ENCODE peak calls at places on chromosome X, in ten cellular contexts. One of them, this sample, is unnamed. For H3K4me1, the result is how much of the 10 kb centered on the place peaks cover.

GRCh38 chrX:72142094-72142843 is 10.6 kb upstream of the RTL5 start:
- DNase-seq in A549: no peak
- DNase-seq in left ventricle myocardium inferior: no peak
- DNase-seq in mammary epithelial cell: no peak
- DNase-seq in gastrocnemius medialis: no peak
- DNase-seq in aorta: no peak
- DNase-seq in CD4-positive, alpha-beta memory T cell: no peak
- DNase-seq in GM23248: no peak
- DNase-seq in fibroblast of lung: peak
- DNase-seq in Panc1: no peak
- DNase-seq in this sample: no peak

GRCh38 chrX:17377047-17377692 is 2.2 kb downstream of the NHS start:
- DNase-seq in A549: peak
- DNase-seq in left ventricle myocardium inferior: peak
- DNase-seq in mammary epithelial cell: peak
- DNase-seq in gastrocnemius medialis: no peak
- DNase-seq in aorta: peak
- DNase-seq in CD4-positive, alpha-beta memory T cell: no peak
- DNase-seq in GM23248: peak
- DNase-seq in fibroblast of lung: peak
- DNase-seq in Panc1: no peak
- DNase-seq in this sample: no peak

GRCh38 chrX:121307441-121307840 is 260.0 kb downstream of the GLUD2 start:
- DNase-seq in A549: no peak
- DNase-seq in left ventricle myocardium inferior: no peak
- DNase-seq in mammary epithelial cell: no peak
- DNase-seq in gastrocnemius medialis: no peak
- DNase-seq in aorta: no peak
- DNase-seq in CD4-positive, alpha-beta memory T cell: no peak
- DNase-seq in GM23248: peak
- DNase-seq in fibroblast of lung: peak
- DNase-seq in Panc1: no peak
- DNase-seq in this sample: no peak

GRCh38 chrX:105975382-105975781 is 63.1 kb downstream of the SERPINA7 start:
- DNase-seq in A549: no peak
- DNase-seq in left ventricle myocardium inferior: no peak
- DNase-seq in mammary epithelial cell: peak
- DNase-seq in gastrocnemius medialis: no peak
- DNase-seq in aorta: no peak
- DNase-seq in CD4-positive, alpha-beta memory T cell: no peak
- DNase-seq in GM23248: no peak
- DNase-seq in fibroblast of lung: no peak
- DNase-seq in Panc1: no peak
- DNase-seq in this sample: no peak

GRCh38 chrX:41472231-41472815 is 25.2 kb downstream of the NYX start:
- DNase-seq in A549: no peak
- DNase-seq in left ventricle myocardium inferior: no peak
- DNase-seq in mammary epithelial cell: no peak
- DNase-seq in gastrocnemius medialis: no peak
- DNase-seq in aorta: no peak
- DNase-seq in CD4-positive, alpha-beta memory T cell: no peak
- DNase-seq in GM23248: no peak
- DNase-seq in fibroblast of lung: peak
- DNase-seq in Panc1: no peak
- DNase-seq in this sample: no peak

GRCh38 chrX:68994883-68995255 is 166.0 kb downstream of the EFNB1 start:
- DNase-seq in A549: no peak
- DNase-seq in left ventricle myocardium inferior: no peak
- DNase-seq in mammary epithelial cell: no peak
- DNase-seq in gastrocnemius medialis: no peak
- DNase-seq in aorta: no peak
- DNase-seq in CD4-positive, alpha-beta memory T cell: no peak
- DNase-seq in GM23248: no peak
- DNase-seq in fibroblast of lung: no peak
- DNase-seq in Panc1: no peak
- DNase-seq in this sample: no peak

GRCh38 chrX:54173791-54174190 is 9.3 kb downstream of the FAM120C start:
- DNase-seq in A549: no peak
- DNase-seq in left ventricle myocardium inferior: no peak
- DNase-seq in mammary epithelial cell: no peak
- DNase-seq in gastrocnemius medialis: no peak
- DNase-seq in aorta: no peak
- DNase-seq in CD4-positive, alpha-beta memory T cell: no peak
- DNase-seq in GM23248: no peak
- DNase-seq in fibroblast of lung: no peak
- DNase-seq in Panc1: no peak
- DNase-seq in this sample: no peak

GRCh38 chrX:5278908-5279307 is 949.8 kb downstream of the NLGN4X start:
- DNase-seq in A549: no peak
- DNase-seq in left ventricle myocardium inferior: no peak
- DNase-seq in mammary epithelial cell: no peak
- DNase-seq in gastrocnemius medialis: no peak
- DNase-seq in aorta: no peak
- DNase-seq in CD4-positive, alpha-beta memory T cell: no peak
- DNase-seq in GM23248: no peak
- DNase-seq in fibroblast of lung: no peak
- DNase-seq in Panc1: no peak
- DNase-seq in this sample: no peak

GRCh38 chrX:86047174-86047991 is at the start of gene CHM:
- DNase-seq in A549: peak
- DNase-seq in left ventricle myocardium inferior: peak
- DNase-seq in mammary epithelial cell: peak
- DNase-seq in gastrocnemius medialis: peak
- DNase-seq in aorta: peak
- DNase-seq in CD4-positive, alpha-beta memory T cell: peak
- DNase-seq in GM23248: peak
- DNase-seq in fibroblast of lung: peak
- DNase-seq in Panc1: peak
- DNase-seq in this sample: peak

GRCh38 chrX:38312436-38312835 is 14.9 kb downstream of the RPGR start:
- DNase-seq in A549: no peak
- DNase-seq in left ventricle myocardium inferior: no peak
- DNase-seq in mammary epithelial cell: peak
- DNase-seq in gastrocnemius medialis: no peak
- DNase-seq in aorta: no peak
- DNase-seq in CD4-positive, alpha-beta memory T cell: no peak
- DNase-seq in GM23248: peak
- DNase-seq in fibroblast of lung: peak
- DNase-seq in Panc1: peak
- DNase-seq in this sample: no peak

GRCh38 chrX:38561951-38562719 is 793 bp downstream of the TSPAN7 start:
- DNase-seq in A549: no peak
- DNase-seq in left ventricle myocardium inferior: peak
- DNase-seq in mammary epithelial cell: no peak
- DNase-seq in gastrocnemius medialis: peak
- DNase-seq in aorta: peak
- DNase-seq in CD4-positive, alpha-beta memory T cell: peak
- DNase-seq in GM23248: peak
- DNase-seq in fibroblast of lung: no peak
- DNase-seq in Panc1: no peak
- DNase-seq in this sample: peak

GRCh38 chrX:77597090-77597489 is 149.9 kb downstream of the FGF16 start:
- DNase-seq in A549: peak
- DNase-seq in left ventricle myocardium inferior: no peak
- DNase-seq in mammary epithelial cell: peak
- DNase-seq in gastrocnemius medialis: no peak
- DNase-seq in aorta: no peak
- DNase-seq in CD4-positive, alpha-beta memory T cell: no peak
- DNase-seq in GM23248: peak
- DNase-seq in fibroblast of lung: peak
- DNase-seq in Panc1: no peak
- DNase-seq in this sample: no peak

GRCh38 chrX:15751160-15751819 is 13.2 kb downstream of the CA5B start:
- DNase-seq in A549: no peak
- DNase-seq in left ventricle myocardium inferior: no peak
- DNase-seq in mammary epithelial cell: peak
- DNase-seq in gastrocnemius medialis: no peak
- DNase-seq in aorta: no peak
- DNase-seq in CD4-positive, alpha-beta memory T cell: peak
- DNase-seq in GM23248: peak
- DNase-seq in fibroblast of lung: peak
- DNase-seq in Panc1: no peak
- DNase-seq in this sample: no peak
- H3K4me3 ChIP-seq in A549: no peak
- H3K4me3 ChIP-seq in left ventricle myocardium inferior: no peak
- H3K4me3 ChIP-seq in mammary epithelial cell: no peak
- H3K4me3 ChIP-seq in gastrocnemius medialis: no peak
- H3K4me3 ChIP-seq in aorta: no peak
- H3K4me3 ChIP-seq in CD4-positive, alpha-beta memory T cell: peak
- H3K4me3 ChIP-seq in GM23248: peak
- H3K4me3 ChIP-seq in fibroblast of lung: no peak
- H3K4me3 ChIP-seq in Panc1: no peak
- H3K4me3 ChIP-seq in this sample: no peak

DNA sequence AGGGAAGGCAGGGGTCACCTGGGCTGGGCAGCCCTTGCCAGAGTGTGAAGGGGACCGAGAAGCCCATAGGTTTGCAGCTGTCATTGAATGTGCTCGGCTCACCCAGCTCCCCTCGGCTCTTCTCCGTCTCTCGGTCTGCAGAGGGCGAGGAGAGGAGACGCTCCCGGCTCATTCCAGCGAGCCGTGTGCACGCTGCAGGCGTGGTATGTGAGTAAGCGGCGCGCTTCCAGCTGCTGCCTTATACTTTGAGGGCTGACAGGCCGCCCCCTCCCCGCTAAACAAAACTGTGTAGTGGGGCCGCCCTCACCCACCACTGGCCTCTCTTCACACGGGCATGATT is 23.0 kb upstream of the BCORL1 start:
- DNase-seq in A549: no peak
- DNase-seq in left ventricle myocardium inferior: no peak
- DNase-seq in mammary epithelial cell: peak
- DNase-seq in gastrocnemius medialis: no peak
- DNase-seq in aorta: no peak
- DNase-seq in CD4-positive, alpha-beta memory T cell: no peak
- DNase-seq in GM23248: peak
- DNase-seq in fibroblast of lung: peak
- DNase-seq in Panc1: no peak
- DNase-seq in this sample: no peak
- H3K4me1 ChIP-seq in A549: under half
- H3K4me1 ChIP-seq in left ventricle myocardium inferior: under half
- H3K4me1 ChIP-seq in mammary epithelial cell: under half
- H3K4me1 ChIP-seq in gastrocnemius medialis: under half
- H3K4me1 ChIP-seq in aorta: under half
- H3K4me1 ChIP-seq in CD4-positive, alpha-beta memory T cell: under half
- H3K4me1 ChIP-seq in GM23248: under half
- H3K4me1 ChIP-seq in fibroblast of lung: under half
- H3K4me1 ChIP-seq in Panc1: under half
- H3K4me1 ChIP-seq in this sample: under half

DNA sequence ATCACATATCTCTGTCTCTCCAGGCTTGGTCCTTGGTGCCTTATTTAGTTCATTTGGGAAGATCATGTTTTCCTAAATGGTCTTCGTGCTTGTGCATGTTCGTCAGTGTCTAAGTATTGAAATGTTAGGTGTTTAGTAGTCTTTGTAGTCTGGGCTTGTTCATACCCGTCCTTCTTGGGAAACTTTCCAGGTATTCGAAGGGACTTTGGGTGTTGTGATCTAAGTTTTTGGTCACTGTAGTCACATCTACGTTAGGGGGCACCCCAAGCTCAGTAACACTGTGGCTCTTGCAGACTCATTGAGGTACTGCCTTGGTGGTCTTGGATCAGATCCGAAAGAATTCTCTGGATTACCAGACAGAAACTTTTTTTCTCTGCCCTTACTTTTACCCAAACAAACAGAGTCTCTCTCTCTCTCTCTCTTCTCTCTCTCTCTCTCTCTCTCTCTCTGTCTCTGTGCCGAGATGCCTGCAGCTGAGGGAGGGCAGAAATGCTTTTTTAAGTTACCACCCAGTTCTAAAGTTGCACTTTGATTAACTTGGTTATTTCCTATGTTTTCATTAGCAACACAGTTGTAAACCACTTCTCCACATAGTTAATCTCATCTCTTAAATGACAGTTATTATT is 67.6 kb upstream of the SLC7A3 start:
- DNase-seq in A549: no peak
- DNase-seq in left ventricle myocardium inferior: no peak
- DNase-seq in mammary epithelial cell: peak
- DNase-seq in gastrocnemius medialis: no peak
- DNase-seq in aorta: no peak
- DNase-seq in CD4-positive, alpha-beta memory T cell: peak
- DNase-seq in GM23248: peak
- DNase-seq in fibroblast of lung: peak
- DNase-seq in Panc1: no peak
- DNase-seq in this sample: no peak
- H3K4me3 ChIP-seq in A549: no peak
- H3K4me3 ChIP-seq in left ventricle myocardium inferior: no peak
- H3K4me3 ChIP-seq in mammary epithelial cell: no peak
- H3K4me3 ChIP-seq in gastrocnemius medialis: no peak
- H3K4me3 ChIP-seq in aorta: no peak
- H3K4me3 ChIP-seq in CD4-positive, alpha-beta memory T cell: no peak
- H3K4me3 ChIP-seq in GM23248: no peak
- H3K4me3 ChIP-seq in fibroblast of lung: no peak
- H3K4me3 ChIP-seq in Panc1: no peak
- H3K4me3 ChIP-seq in this sample: no peak

DNA sequence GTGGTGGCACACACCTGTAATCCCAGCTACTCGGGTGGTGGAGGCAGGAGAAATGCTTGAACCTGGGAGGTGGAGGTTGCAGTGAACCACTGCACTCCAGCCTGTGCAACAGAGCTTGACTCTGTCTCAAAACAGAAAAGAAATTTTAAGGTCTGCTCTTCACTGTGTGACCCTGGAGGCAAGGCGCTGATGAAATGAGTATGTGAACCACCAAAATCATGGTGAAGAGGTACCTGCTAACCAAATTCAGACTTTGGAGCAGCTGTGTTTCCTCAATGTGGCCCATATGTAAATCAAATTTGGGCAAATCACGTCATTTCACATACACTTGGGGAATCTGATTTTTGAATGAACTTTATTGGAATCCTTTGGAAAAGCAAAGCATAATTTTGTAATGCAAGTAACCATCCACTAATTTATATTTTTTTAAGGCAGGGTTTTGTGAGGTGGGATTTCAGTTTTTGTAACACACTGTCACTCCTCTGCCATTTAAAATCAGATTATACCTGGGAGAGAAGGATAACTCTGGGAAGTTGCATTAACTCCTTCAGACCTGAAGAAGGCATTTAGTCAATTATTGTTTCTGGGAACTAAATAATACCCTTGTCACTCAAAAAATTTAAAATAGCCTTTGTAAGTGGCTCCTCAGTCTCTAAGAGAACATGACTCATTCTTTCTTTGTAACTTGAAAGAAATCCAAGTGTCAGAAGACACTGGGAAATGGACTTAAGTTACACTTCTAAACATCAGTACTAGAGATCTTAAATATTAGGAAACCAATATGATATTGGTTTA is 24.0 kb downstream of the DOCK11 start:
- DNase-seq in A549: no peak
- DNase-seq in left ventricle myocardium inferior: no peak
- DNase-seq in mammary epithelial cell: peak
- DNase-seq in gastrocnemius medialis: no peak
- DNase-seq in aorta: no peak
- DNase-seq in CD4-positive, alpha-beta memory T cell: no peak
- DNase-seq in GM23248: peak
- DNase-seq in fibroblast of lung: peak
- DNase-seq in Panc1: no peak
- DNase-seq in this sample: no peak
- H3K4me1 ChIP-seq in A549: under half
- H3K4me1 ChIP-seq in left ventricle myocardium inferior: under half
- H3K4me1 ChIP-seq in mammary epithelial cell: under half
- H3K4me1 ChIP-seq in gastrocnemius medialis: under half
- H3K4me1 ChIP-seq in aorta: under half
- H3K4me1 ChIP-seq in CD4-positive, alpha-beta memory T cell: half or more
- H3K4me1 ChIP-seq in GM23248: under half
- H3K4me1 ChIP-seq in fibroblast of lung: under half
- H3K4me1 ChIP-seq in Panc1: under half
- H3K4me1 ChIP-seq in this sample: under half

GRCh38 chrX:28590394-28590793 is 3.1 kb downstream of the IL1RAPL1 start:
- DNase-seq in A549: no peak
- DNase-seq in left ventricle myocardium inferior: no peak
- DNase-seq in mammary epithelial cell: no peak
- DNase-seq in gastrocnemius medialis: no peak
- DNase-seq in aorta: no peak
- DNase-seq in CD4-positive, alpha-beta memory T cell: no peak
- DNase-seq in GM23248: no peak
- DNase-seq in fibroblast of lung: peak
- DNase-seq in Panc1: no peak
- DNase-seq in this sample: no peak
- H3K4me3 ChIP-seq in A549: no peak
- H3K4me3 ChIP-seq in left ventricle myocardium inferior: peak
- H3K4me3 ChIP-seq in mammary epithelial cell: no peak
- H3K4me3 ChIP-seq in gastrocnemius medialis: no peak
- H3K4me3 ChIP-seq in aorta: no peak
- H3K4me3 ChIP-seq in CD4-positive, alpha-beta memory T cell: no peak
- H3K4me3 ChIP-seq in GM23248: no peak
- H3K4me3 ChIP-seq in fibroblast of lung: no peak
- H3K4me3 ChIP-seq in Panc1: peak
- H3K4me3 ChIP-seq in this sample: no peak

This sample was measured in lower lobe of right lung.